ENCODE peak calls at places on chromosomes 2 and 18, in six cellular contexts. G, H, C, K, O and X are unnamed samples.

GRCh38 chr2:19577668-19578067 is 219.2 kb upstream of the OSR1 start:
- DNase-seq in G (no peak), H (no peak), C (no peak), K (no peak), O (peak; percentile 18), X (no peak)

GRCh38 chr2:56515399-56515798 is 331.6 kb downstream of the CCDC85A start:
- DNase-seq in G (no peak), H (no peak), C (no peak), K (no peak), O (no peak), X (no peak)

GRCh38 chr2:66437055-66437454 is 2.1 kb downstream of the MEIS1 start:
- DNase-seq in G (no peak), H (no peak), C (no peak), K (no peak), O (no peak), X (no peak)

GRCh38 chr2:148124271-148124670 is 103.4 kb downstream of the MBD5 start:
- DNase-seq in G (no peak), H (no peak), C (no peak), K (no peak), O (peak; percentile 7), X (no peak)

GRCh38 chr2:213627054-213627710 is 342.9 kb downstream of the SPAG16 start:
- DNase-seq in G (no peak), H (no peak), C (no peak), K (no peak), O (no peak), X (no peak)

GRCh38 chr2:8685697-8686358 is 4.0 kb downstream of the ID2 start:
- DNase-seq in G (no peak), H (peak; percentile 97), C (peak; percentile 94), K (no peak), O (no peak), X (peak; percentile 81)

GRCh38 chr2:98187194-98187593 is 100.2 kb downstream of the VWA3B start:
- DNase-seq in G (no peak), H (no peak), C (no peak), K (no peak), O (no peak), X (no peak)

GRCh38 chr2:203886579-203887230 is 19.1 kb downstream of the CTLA4 start:
- DNase-seq in G (no peak), H (no peak), C (no peak), K (no peak), O (no peak), X (no peak)

GRCh38 chr18:48922801-48923730 is 27.7 kb downstream of the SMAD7 start:
- DNase-seq in G (peak; percentile 92), H (peak; percentile 70), C (no peak), K (no peak), O (peak; percentile 63), X (no peak)

GRCh38 chr2:16429431-16429830 is 236.2 kb downstream of the CYRIA start:
- DNase-seq in G (no peak), H (no peak), C (no peak), K (no peak), O (no peak), X (no peak)

GRCh38 chr2:153230977-153231376 is 247.6 kb downstream of the RPRM start:
- DNase-seq in G (no peak), H (peak; percentile 68), C (no peak), K (no peak), O (no peak), X (no peak)

GRCh38 chr2:17068016-17068415 is 402.4 kb upstream of the CYRIA start:
- DNase-seq in G (no peak), H (no peak), C (peak; percentile 20), K (no peak), O (no peak), X (no peak)

GRCh38 chr2:239382384-239382880 is 18.4 kb downstream of the HDAC4 start:
- DNase-seq in G (no peak), H (no peak), C (no peak), K (no peak), O (no peak), X (no peak)

GRCh38 chr2:219613671-219614070 is 13.8 kb upstream of the SLC4A3 start:
- DNase-seq in G (no peak), H (no peak), C (no peak), K (no peak), O (no peak), X (no peak)

GRCh38 chr2:146602856-146603255 is 1242.0 kb upstream of the ACVR2A start:
- DNase-seq in G (no peak), H (no peak), C (no peak), K (no peak), O (no peak), X (no peak)

GRCh38 chr2:134352844-134353243 is 99.0 kb downstream of the MGAT5 start:
- DNase-seq in G (no peak), H (no peak), C (no peak), K (no peak), O (no peak), X (no peak)

GRCh38 chr2:170425291-170425751 is 247.4 kb downstream of the MYO3B start:
- DNase-seq in G (no peak), H (no peak), C (no peak), K (no peak), O (no peak), X (no peak)

GRCh38 chr2:99822487-99823218 is 319.7 kb downstream of the AFF3 start:
- DNase-seq in G (no peak), H (no peak), C (no peak), K (no peak), O (no peak), X (no peak)

GRCh38 chr2:222959358-222959757 is 92.6 kb upstream of the KCNE4 start:
- DNase-seq in G (no peak), H (peak; percentile 48), C (no peak), K (no peak), O (peak; percentile 90), X (no peak)

GRCh38 chr2:7133521-7133920 is 216.3 kb downstream of the RNF144A start:
- DNase-seq in G (no peak), H (no peak), C (peak; percentile 47), K (no peak), O (peak; percentile 45), X (no peak)
- TF ChIP-seq CTCF in G (peak; percentile 44), H (no peak), C (no peak), K (no peak), O (peak; percentile 70), X (no peak)

GRCh38 chr2:45743531-45744391 is 92.3 kb downstream of the PRKCE start:
- DNase-seq in G (no peak), H (no peak), C (no peak), K (no peak), O (peak; percentile 11), X (no peak)
- TF ChIP-seq CTCF in G (no peak), H (no peak), C (no peak), K (no peak), O (no peak), X (no peak)

DNA sequence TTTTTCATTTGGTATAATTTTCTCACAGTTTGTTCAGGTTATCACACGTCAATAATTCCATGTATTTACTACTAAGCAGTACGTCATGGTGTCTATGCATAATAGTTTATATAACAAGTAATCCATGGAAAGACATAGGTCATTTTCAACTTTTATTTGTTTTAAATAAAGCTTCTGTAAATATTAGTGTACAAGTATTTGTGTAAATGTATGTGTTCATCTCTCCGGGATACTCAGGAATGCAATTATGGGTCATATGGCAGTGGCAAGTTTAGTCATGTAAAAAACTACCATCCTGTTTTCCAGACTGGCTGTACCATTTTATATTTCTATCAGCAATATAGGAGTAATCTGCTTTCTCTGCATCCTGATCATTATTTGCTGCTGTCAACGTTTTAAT is 231.1 kb upstream of the ZNF804A start:
- DNase-seq in G (no peak), H (no peak), C (no peak), K (no peak), O (no peak), X (no peak)
- TF ChIP-seq CTCF in G (no peak), H (no peak), C (no peak), K (no peak), O (no peak), X (no peak)

GRCh38 chr2:238149841-238150572 is 8.8 kb upstream of the ERFE start:
- DNase-seq in G (no peak), H (no peak), C (no peak), K (no peak), O (no peak), X (no peak)
- TF ChIP-seq CTCF in G (no peak), H (no peak), C (no peak), K (no peak), O (no peak), X (no peak)

GRCh38 chr2:166181813-166182154 is 54.0 kb upstream of the SCN1A start:
- DNase-seq in G (no peak), H (no peak), C (no peak), K (no peak), O (no peak), X (no peak)
- TF ChIP-seq CTCF in G (peak; percentile 65), H (peak; percentile 9), C (peak; percentile 32), K (peak; percentile 18), O (no peak), X (no peak)

GRCh38 chr18:58608216-58608615 is 20.7 kb downstream of the ALPK2 start:
- DNase-seq in G (no peak), H (no peak), C (no peak), K (no peak), O (no peak), X (no peak)

GRCh38 chr18:58612239-58613055 is 16.4 kb downstream of the ALPK2 start:
- DNase-seq in G (no peak), H (no peak), C (no peak), K (no peak), O (no peak), X (no peak)

GRCh38 chr18:58611471-58612131 is 17.3 kb downstream of the ALPK2 start:
- DNase-seq in G (no peak), H (no peak), C (no peak), K (no peak), O (peak; percentile 40), X (no peak)

GRCh38 chr18:58606236-58606635 is 22.7 kb downstream of the ALPK2 start:
- DNase-seq in G (no peak), H (no peak), C (no peak), K (no peak), O (no peak), X (no peak)

DNA sequence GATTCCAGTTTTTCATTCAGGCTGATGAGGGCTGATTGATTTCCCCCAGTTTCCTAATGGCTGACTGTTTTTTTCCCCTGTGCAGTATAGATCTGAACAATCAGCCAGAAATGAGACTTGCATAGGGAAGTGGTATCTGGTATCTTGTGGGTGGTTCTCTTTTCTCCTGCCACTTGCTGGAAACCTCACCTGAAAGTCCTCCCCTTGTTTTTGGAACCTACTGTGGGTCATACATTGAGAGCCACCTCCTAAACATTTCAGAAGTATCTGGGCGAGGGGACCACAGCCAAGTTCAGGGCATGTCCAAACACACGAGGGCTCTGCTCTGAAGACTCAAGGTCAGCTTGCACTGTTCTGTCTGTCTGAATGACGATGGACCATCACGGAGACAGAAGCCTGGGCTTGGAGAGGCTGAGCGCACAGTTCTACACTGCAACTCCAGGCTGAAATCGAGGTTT is 19.3 kb downstream of the ALPK2 start:
- DNase-seq in G (no peak), H (no peak), C (no peak), K (no peak), O (no peak), X (no peak)
- TF ChIP-seq CTCF in G (no peak), H (no peak), C (no peak), K (no peak), O (no peak), X (no peak)

GRCh38 chr2:164843346-164843841 is 1.8 kb upstream of the COBLL1 start:
- DNase-seq in G (no peak), H (no peak), C (no peak), K (no peak), O (no peak), X (no peak)
- TF ChIP-seq CTCF in G (no peak), H (no peak), C (no peak), K (no peak), O (no peak), X (no peak)